ENCODE peak calls at places on chromosomes 3 and 15, in five cellular contexts. E is GM12891, V is lower leg skin, M is endothelial cell of umbilical vein, C is body of pancreas. L is an unnamed sample.

GRCh38 chr3:94285874-94286273 is 223.0 kb downstream of the NSUN3 start:
- DNase-seq in V (no peak), E (no peak), C (no peak), M (peak; percentile 9), L (no peak)

GRCh38 chr3:25381083-25381482 is 47.0 kb upstream of the RARB start:
- DNase-seq in C (no peak), V (no peak), E (no peak), M (no peak), L (no peak)

GRCh38 chr3:189340680-189341460 is 169.1 kb downstream of the TPRG1 start:
- DNase-seq in V (no peak), E (no peak), M (no peak), C (no peak), L (no peak)

GRCh38 chr15:31360843-31361763 is 34.5 kb downstream of the KLF13 start:
- DNase-seq in E (peak; percentile 72), C (peak; percentile 87), M (no peak), V (peak; percentile 90), L (no peak)

GRCh38 chr3:136232413-136232812 is 17.7 kb upstream of the PCCB start:
- DNase-seq in E (no peak), C (no peak), M (no peak), V (no peak), L (no peak)

GRCh38 chr15:78996876-78997275 is 52.0 kb upstream of the CTSH start:
- DNase-seq in E (no peak), V (no peak), C (no peak), M (no peak), L (no peak)

GRCh38 chr15:72141171-72142084 is 23.2 kb downstream of the SENP8 start:
- DNase-seq in E (peak; percentile 68), V (no peak), M (peak; percentile 37), C (no peak), L (no peak)

GRCh38 chr15:98321916-98322315 is 326.4 kb upstream of the IGF1R start:
- DNase-seq in E (no peak), C (no peak), M (no peak), V (no peak), L (no peak)

GRCh38 chr15:76169013-76169412 is 109.2 kb downstream of the TMEM266 start:
- DNase-seq in E (no peak), C (no peak), V (no peak), M (no peak), L (no peak)

GRCh38 chr3:19216669-19217337 is 68.5 kb downstream of the KCNH8 start:
- DNase-seq in V (no peak), E (no peak), M (no peak), C (peak; percentile 77), L (no peak)

GRCh38 chr3:105353485-105354161 is 13.1 kb upstream of the ALCAM start:
- DNase-seq in M (peak; percentile 35), C (peak; percentile 33), E (no peak), V (peak; percentile 83), L (no peak)

GRCh38 chr15:26665950-26666921 is 106.6 kb downstream of the GABRB3 start:
- DNase-seq in C (no peak), E (no peak), V (no peak), M (no peak), L (no peak)

GRCh38 chr3:89851974-89852621 is 744.7 kb downstream of the EPHA3 start:
- DNase-seq in C (peak; percentile 13), V (no peak), E (no peak), M (no peak), L (no peak)

GRCh38 chr15:37019479-37020433 is 80.6 kb downstream of the MEIS2 start:
- DNase-seq in V (no peak), C (peak; percentile 65), M (peak; percentile 49), E (no peak), L (no peak)

GRCh38 chr3:171677706-171678105 is 132.6 kb downstream of the PLD1 start:
- DNase-seq in V (no peak), M (peak; percentile 21), E (no peak), C (no peak), L (no peak)

GRCh38 chr3:138434276-138434874 is at the start of gene ESYT3:
- DNase-seq in C (peak; percentile 89), E (peak; percentile 48), M (peak; percentile 29), V (peak; percentile 94), L (peak; percentile 85)
- TF ChIP-seq POLR2A in C (peak; percentile 60), E (no peak), M (no peak), V (no peak), L (peak; percentile 32)

GRCh38 chr15:39584662-39585393 is 3.9 kb downstream of the THBS1 start:
- DNase-seq in C (no peak), M (peak; percentile 31), E (no peak), V (no peak), L (no peak)
- TF ChIP-seq POLR2A in C (no peak), M (no peak), E (no peak), V (no peak), L (no peak)

DNA sequence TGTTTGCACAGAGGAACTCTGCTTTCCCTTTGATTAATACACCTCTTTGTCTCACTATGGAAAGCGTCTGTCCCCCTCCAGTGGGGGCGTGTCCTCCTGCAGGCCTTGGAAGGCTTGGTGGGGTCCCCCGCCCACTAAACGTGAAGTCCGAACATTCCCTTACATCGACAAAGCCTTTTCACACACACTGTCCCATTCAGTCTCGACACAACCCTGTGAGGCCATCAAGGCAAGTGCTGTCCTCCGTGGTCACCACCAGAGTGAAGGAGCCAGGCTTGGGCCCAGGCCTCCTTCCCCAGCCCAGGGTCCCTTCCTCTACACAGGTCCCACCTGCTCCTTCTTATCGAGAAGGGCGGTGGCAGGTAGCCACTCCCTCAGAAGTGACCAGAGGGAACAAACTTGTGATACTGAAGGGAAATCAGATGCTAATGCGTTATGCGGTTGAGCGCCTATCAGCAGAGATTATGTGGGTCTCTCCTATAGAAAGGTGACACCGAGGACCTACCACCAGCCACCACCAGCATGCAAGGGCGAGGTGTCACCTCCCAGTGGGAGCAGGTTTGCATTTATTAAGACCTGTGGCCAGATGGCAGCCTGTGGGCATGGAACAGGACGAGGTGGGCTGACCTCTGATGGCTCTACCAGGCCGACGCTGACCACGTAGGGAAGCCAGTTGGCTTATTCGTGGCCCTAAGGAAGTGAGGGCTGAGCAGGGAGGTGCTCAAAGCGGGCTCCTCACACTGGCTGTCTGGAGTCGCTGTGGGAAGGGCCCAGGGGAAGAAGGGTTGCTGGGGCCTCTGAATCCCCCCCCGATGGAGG is 6.6 kb downstream of the NRROS start:
- DNase-seq in E (no peak), C (no peak), V (no peak), M (no peak), L (no peak)
- TF ChIP-seq POLR2A in E (no peak), C (no peak), V (no peak), M (no peak), L (no peak)

GRCh38 chr3:132723024-132723462 is 834 bp upstream of the NPHP3 start:
- DNase-seq in E (no peak), M (no peak), C (no peak), V (no peak), L (no peak)

GRCh38 chr3:132721479-132722164 is 587 bp downstream of the NPHP3 start:
- DNase-seq in M (no peak), E (no peak), C (peak; percentile 76), V (peak; percentile 93), L (peak; percentile 85)

GRCh38 chr3:132726341-132726823 is 4.2 kb upstream of the NPHP3 start:
- DNase-seq in E (no peak), M (peak; percentile 68), C (no peak), V (no peak), L (no peak)

GRCh38 chr3:132723551-132723950 is 1.3 kb upstream of the NPHP3 start:
- DNase-seq in M (no peak), C (no peak), V (no peak), E (no peak), L (no peak)

DNA sequence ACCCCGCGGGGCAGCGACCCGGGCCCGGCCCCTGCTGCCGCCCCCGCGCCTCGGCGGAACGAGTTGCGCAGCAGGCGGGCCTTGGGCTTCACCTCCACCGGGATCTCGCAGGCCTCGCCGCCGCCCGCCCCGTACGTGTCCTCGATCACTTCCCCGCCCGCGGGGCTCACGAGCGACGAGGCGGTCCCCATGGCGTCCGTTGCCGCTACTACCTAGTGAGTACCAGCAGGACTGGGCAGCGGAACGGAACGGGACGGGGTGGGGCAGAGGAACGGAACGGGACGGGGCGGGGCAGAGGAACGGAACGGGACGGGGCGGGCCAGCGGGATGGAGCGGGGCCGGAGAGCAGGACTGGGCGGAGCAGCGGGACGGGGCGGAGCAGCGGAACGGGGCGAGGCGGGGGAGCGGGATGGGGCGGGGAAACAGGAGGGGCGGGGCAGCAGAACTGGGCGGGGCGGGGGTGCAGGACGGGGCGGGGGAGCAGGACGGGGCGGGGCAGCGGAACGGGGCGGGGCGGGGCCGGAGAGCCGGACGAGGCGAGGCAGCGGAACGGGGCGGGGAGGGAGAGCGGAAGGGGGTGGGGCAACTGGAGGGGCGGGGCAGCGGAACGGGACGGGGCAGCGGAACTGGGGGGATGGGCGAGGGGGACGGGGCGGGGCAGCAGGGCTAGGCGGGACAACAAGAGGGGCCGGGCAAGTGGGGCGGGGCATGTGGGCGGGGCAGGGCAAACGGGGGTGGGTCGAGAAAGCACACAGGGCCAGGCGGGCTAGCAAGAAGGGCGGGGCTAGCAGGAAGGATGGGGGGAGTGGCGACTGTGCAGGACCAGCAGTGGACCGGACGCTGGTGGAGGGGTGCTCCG is at the start of gene NPHP3:
- DNase-seq in C (peak; percentile 97), V (peak; percentile 99), M (peak; percentile 93), E (peak; percentile 80), L (peak; percentile 99)
- TF ChIP-seq POLR2A in C (peak; percentile 82), V (no peak), M (peak; percentile 92), E (peak; percentile 43), L (peak; percentile 55)

DNA sequence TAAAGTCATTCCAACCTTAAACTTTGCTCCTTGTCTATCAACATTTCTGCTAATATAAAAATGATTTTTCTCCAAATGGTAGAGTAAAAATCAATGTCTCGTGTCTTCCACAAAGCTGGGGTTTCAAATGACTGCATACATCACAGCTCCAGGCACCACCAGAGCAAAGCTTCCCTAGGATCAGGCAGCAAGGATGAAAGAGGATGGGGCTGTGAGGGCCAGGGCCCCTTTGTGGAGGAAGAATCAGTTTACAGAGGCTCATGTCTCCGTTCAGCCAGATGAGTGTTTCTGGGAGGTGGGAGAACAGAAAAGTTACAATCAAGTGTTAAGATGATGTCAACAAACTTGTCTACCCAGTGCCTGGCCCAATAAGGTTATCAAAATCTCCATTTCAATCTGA is 105.5 kb downstream of the BDH1 start:
- DNase-seq in E (no peak), C (no peak), V (no peak), M (no peak), L (peak; percentile 1)
- TF ChIP-seq POLR2A in E (no peak), C (no peak), V (no peak), M (no peak), L (no peak)

GRCh38 chr3:196076721-196077120 is 5.2 kb downstream of the TFRC start:
- DNase-seq in E (no peak), V (no peak), M (no peak), C (no peak), L (no peak)

GRCh38 chr3:196067439-196067838 is 14.5 kb downstream of the TFRC start:
- DNase-seq in E (no peak), C (no peak), V (no peak), M (no peak), L (no peak)

GRCh38 chr3:196075013-196075412 is 6.9 kb downstream of the TFRC start:
- DNase-seq in M (no peak), V (no peak), C (no peak), E (no peak), L (no peak)

GRCh38 chr3:196072313-196072712 is 9.6 kb downstream of the TFRC start:
- DNase-seq in E (no peak), V (no peak), M (no peak), C (no peak), L (no peak)

GRCh38 chr3:196073188-196073838 is 8.6 kb downstream of the TFRC start:
- DNase-seq in C (peak; percentile 72), V (no peak), M (peak; percentile 66), E (peak; percentile 34), L (no peak)
- TF ChIP-seq POLR2A in C (no peak), V (no peak), M (no peak), E (no peak), L (no peak)